ENCODE peak calls at places on chromosomes 3 and 15, in four cellular contexts. B is KBM-7, N is G401, R is NCI-H446 treated with DMSO at 0.1 percent for 48 hours. T is an unnamed sample.
A peak's percentile ranks its signal among the peaks of the same experiment; 100 is the strongest.

GRCh38 chr15:60137711-60138396 is 133.7 kb downstream of the FOXB1 start:
- DNase-seq in R (no peak), N (no peak), B (no peak), T (no peak)

GRCh38 chr15:33242669-33243191 is 48.2 kb upstream of the FMN1 start:
- DNase-seq in B (peak; percentile 16), R (no peak), N (no peak), T (no peak)

GRCh38 chr3:133211449-133211848 is 173.3 kb downstream of the TMEM108 start:
- DNase-seq in R (no peak), B (peak; percentile 89), N (no peak), T (no peak)

GRCh38 chr15:38868326-38869114 is 303.9 kb upstream of the RASGRP1 start:
- DNase-seq in B (no peak), R (no peak), N (no peak), T (no peak)

GRCh38 chr3:10387881-10388621 is 67.1 kb upstream of the SEC13 start:
- DNase-seq in N (no peak), R (no peak), B (no peak), T (no peak)

GRCh38 chr15:63331456-63331855 is 50.2 kb downstream of the CA12 start:
- DNase-seq in R (no peak), N (no peak), B (no peak), T (no peak)

GRCh38 chr3:159829056-159829995 is 159.3 kb upstream of the IL12A start:
- DNase-seq in R (peak; percentile 73), B (peak; percentile 89), N (no peak), T (no peak)

GRCh38 chr15:58627046-58627445 is 122.5 kb downstream of the ADAM10 start:
- DNase-seq in N (no peak), B (no peak), R (no peak), T (no peak)

GRCh38 chr3:66480666-66481065 is 20.2 kb downstream of the LRIG1 start:
- DNase-seq in N (no peak), R (no peak), B (peak; percentile 57), T (no peak)

GRCh38 chr3:13124631-13125030 is 51.4 kb upstream of the IQSEC1 start:
- DNase-seq in B (no peak), N (no peak), R (no peak), T (no peak)

GRCh38 chr3:13577181-13578121 is 28.5 kb downstream of the FBLN2 start:
- DNase-seq in B (no peak), R (no peak), N (no peak), T (no peak)

GRCh38 chr15:70851889-70852288 is 2.1 kb downstream of the LARP6 start:
- DNase-seq in B (no peak), R (no peak), N (no peak), T (no peak)

T was measured in activated B cell treated with CpG ODN at 0.5 μM for 24 hours.